ENCODE peak calls at places on chromosomes 2 and 18, in four cellular contexts. One of them, this sample, is unnamed.

GRCh38 chr18:76354348-76354747 is 140.7 kb downstream of the ZNF516 start:
- DNase-seq in PC-3: peak
- DNase-seq in GM23338: no peak
- DNase-seq in hepatocyte: no peak
- DNase-seq in this sample: no peak

GRCh38 chr2:58727977-58728656 is 487.0 kb upstream of the FANCL start:
- DNase-seq in PC-3: peak
- DNase-seq in GM23338: no peak
- DNase-seq in hepatocyte: no peak
- DNase-seq in this sample: no peak

GRCh38 chr2:68126561-68126960 is 31.1 kb upstream of the PNO1 start:
- DNase-seq in PC-3: no peak
- DNase-seq in GM23338: no peak
- DNase-seq in hepatocyte: no peak
- DNase-seq in this sample: no peak

GRCh38 chr2:134466141-134466540 is 212.3 kb downstream of the MGAT5 start:
- DNase-seq in PC-3: peak
- DNase-seq in GM23338: peak
- DNase-seq in hepatocyte: peak
- DNase-seq in this sample: peak

GRCh38 chr18:2891526-2892431 is 45.0 kb downstream of the EMILIN2 start:
- DNase-seq in PC-3: peak
- DNase-seq in GM23338: no peak
- DNase-seq in hepatocyte: no peak
- DNase-seq in this sample: no peak

GRCh38 chr18:2654828-2655152 is 736 bp upstream of the SMCHD1 start:
- DNase-seq in PC-3: no peak
- DNase-seq in GM23338: peak
- DNase-seq in hepatocyte: no peak
- DNase-seq in this sample: no peak

GRCh38 chr18:59041296-59041695 is 98.4 kb upstream of the SEC11C start:
- DNase-seq in PC-3: no peak
- DNase-seq in GM23338: no peak
- DNase-seq in hepatocyte: no peak
- DNase-seq in this sample: no peak

GRCh38 chr18:22020127-22020866 is 149.1 kb upstream of the GATA6 start:
- DNase-seq in PC-3: no peak
- DNase-seq in GM23338: no peak
- DNase-seq in hepatocyte: peak
- DNase-seq in this sample: no peak

GRCh38 chr2:223109341-223109740 is 57.4 kb downstream of the KCNE4 start:
- DNase-seq in PC-3: no peak
- DNase-seq in GM23338: no peak
- DNase-seq in hepatocyte: no peak
- DNase-seq in this sample: no peak

GRCh38 chr2:26683583-26683982 is 8.9 kb upstream of the KCNK3 start:
- DNase-seq in PC-3: no peak
- DNase-seq in GM23338: no peak
- DNase-seq in hepatocyte: no peak
- DNase-seq in this sample: no peak

GRCh38 chr2:36800381-36800780 is 103.9 kb downstream of the VIT start:
- DNase-seq in PC-3: no peak
- DNase-seq in GM23338: no peak
- DNase-seq in hepatocyte: no peak
- DNase-seq in this sample: no peak

GRCh38 chr2:56680971-56681631 is 497.3 kb downstream of the CCDC85A start:
- DNase-seq in PC-3: peak
- DNase-seq in GM23338: no peak
- DNase-seq in hepatocyte: no peak
- DNase-seq in this sample: no peak

GRCh38 chr2:158432117-158432516 is 24.4 kb downstream of the CCDC148 start:
- DNase-seq in PC-3: no peak
- DNase-seq in GM23338: no peak
- DNase-seq in hepatocyte: no peak
- DNase-seq in this sample: no peak

GRCh38 chr18:59063300-59063895 is 76.3 kb upstream of the SEC11C start:
- DNase-seq in PC-3: no peak
- DNase-seq in GM23338: no peak
- DNase-seq in hepatocyte: no peak
- DNase-seq in this sample: no peak

GRCh38 chr18:32468147-32468845 is 2.4 kb downstream of the GAREM1 start:
- DNase-seq in PC-3: no peak
- DNase-seq in GM23338: no peak
- DNase-seq in hepatocyte: no peak
- DNase-seq in this sample: no peak

GRCh38 chr2:174184915-174185314 is 63.4 kb downstream of the OLA1 start:
- DNase-seq in PC-3: no peak
- DNase-seq in GM23338: no peak
- DNase-seq in hepatocyte: no peak
- DNase-seq in this sample: no peak

GRCh38 chr2:241067501-241068135 is 34.5 kb downstream of the MTERF4 start:
- DNase-seq in PC-3: no peak
- DNase-seq in GM23338: no peak
- DNase-seq in hepatocyte: no peak
- DNase-seq in this sample: no peak

GRCh38 chr2:62014102-62014501 is 108.6 kb downstream of the COMMD1 start:
- DNase-seq in PC-3: peak
- DNase-seq in GM23338: peak
- DNase-seq in hepatocyte: peak
- DNase-seq in this sample: peak

GRCh38 chr2:104378853-104379374 is 475.0 kb upstream of the POU3F3 start:
- DNase-seq in PC-3: no peak
- DNase-seq in GM23338: peak
- DNase-seq in hepatocyte: peak
- DNase-seq in this sample: peak

GRCh38 chr2:81282151-81282769 is 977.7 kb upstream of the LRRTM1 start:
- DNase-seq in PC-3: no peak
- DNase-seq in GM23338: no peak
- DNase-seq in hepatocyte: no peak
- DNase-seq in this sample: no peak

GRCh38 chr18:73563345-73563744 is 584.3 kb downstream of the FBXO15 start:
- DNase-seq in PC-3: peak
- DNase-seq in GM23338: no peak
- DNase-seq in hepatocyte: no peak
- DNase-seq in this sample: no peak

GRCh38 chr2:215141706-215142105 is 3.3 kb upstream of the ABCA12 start:
- DNase-seq in PC-3: no peak
- DNase-seq in GM23338: no peak
- DNase-seq in hepatocyte: no peak
- DNase-seq in this sample: no peak

GRCh38 chr18:3898866-3899613 is 449.1 kb downstream of the TGIF1 start:
- DNase-seq in PC-3: no peak
- DNase-seq in GM23338: no peak
- DNase-seq in hepatocyte: no peak
- DNase-seq in this sample: no peak

GRCh38 chr2:18721038-18721922 is 131.9 kb upstream of the NT5C1B start:
- DNase-seq in PC-3: no peak
- DNase-seq in GM23338: no peak
- DNase-seq in hepatocyte: no peak
- DNase-seq in this sample: no peak

GRCh38 chr2:233443511-233444183 is 89.4 kb downstream of the DGKD start:
- DNase-seq in PC-3: peak
- DNase-seq in GM23338: peak
- DNase-seq in hepatocyte: peak
- DNase-seq in this sample: peak

GRCh38 chr2:51410351-51410750 is 378.4 kb upstream of the NRXN1 start:
- DNase-seq in PC-3: no peak
- DNase-seq in GM23338: peak
- DNase-seq in hepatocyte: no peak
- DNase-seq in this sample: no peak

GRCh38 chr2:204869142-204869823 is 324.0 kb downstream of the PARD3B start:
- DNase-seq in PC-3: no peak
- DNase-seq in GM23338: no peak
- DNase-seq in hepatocyte: no peak
- DNase-seq in this sample: no peak

GRCh38 chr18:51028201-51028805 is 1.7 kb upstream of the SMAD4 start:
- DNase-seq in PC-3: peak
- DNase-seq in GM23338: no peak
- DNase-seq in hepatocyte: no peak
- DNase-seq in this sample: peak

DNA sequence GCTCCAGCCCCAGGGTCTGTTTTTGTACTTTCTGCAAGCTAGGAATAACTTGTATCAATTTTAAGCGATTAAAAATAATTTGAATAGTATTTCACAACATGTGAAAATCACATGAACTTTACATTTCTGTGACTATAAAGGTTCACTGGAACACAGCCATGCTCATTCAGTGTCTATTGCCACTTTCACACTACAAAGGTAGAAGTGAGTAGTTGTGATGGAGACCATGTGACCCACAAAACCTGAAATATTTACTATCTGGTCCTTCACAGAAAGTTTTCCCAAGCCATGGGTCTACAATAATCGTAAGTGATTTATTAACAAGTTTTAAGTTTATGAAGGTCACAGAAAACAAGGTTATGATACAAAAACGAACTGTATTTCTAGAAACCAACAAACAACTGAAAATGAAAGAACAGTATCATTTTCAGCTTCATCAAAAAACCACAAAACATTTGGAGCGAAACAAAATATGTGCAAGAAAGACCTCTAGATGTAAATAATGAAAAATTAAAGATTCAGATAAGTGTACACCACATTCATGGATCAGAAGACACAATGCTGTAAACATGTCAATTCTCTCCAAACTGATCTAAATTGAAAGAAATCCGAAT is 68.9 kb upstream of the DNER start:
- DNase-seq in PC-3: no peak
- DNase-seq in GM23338: no peak
- DNase-seq in hepatocyte: no peak
- DNase-seq in this sample: no peak
- H3K4me2 ChIP-seq in PC-3: no peak
- H3K4me2 ChIP-seq in GM23338: no peak
- H3K4me2 ChIP-seq in hepatocyte: no peak
- H3K4me2 ChIP-seq in this sample: no peak

DNA sequence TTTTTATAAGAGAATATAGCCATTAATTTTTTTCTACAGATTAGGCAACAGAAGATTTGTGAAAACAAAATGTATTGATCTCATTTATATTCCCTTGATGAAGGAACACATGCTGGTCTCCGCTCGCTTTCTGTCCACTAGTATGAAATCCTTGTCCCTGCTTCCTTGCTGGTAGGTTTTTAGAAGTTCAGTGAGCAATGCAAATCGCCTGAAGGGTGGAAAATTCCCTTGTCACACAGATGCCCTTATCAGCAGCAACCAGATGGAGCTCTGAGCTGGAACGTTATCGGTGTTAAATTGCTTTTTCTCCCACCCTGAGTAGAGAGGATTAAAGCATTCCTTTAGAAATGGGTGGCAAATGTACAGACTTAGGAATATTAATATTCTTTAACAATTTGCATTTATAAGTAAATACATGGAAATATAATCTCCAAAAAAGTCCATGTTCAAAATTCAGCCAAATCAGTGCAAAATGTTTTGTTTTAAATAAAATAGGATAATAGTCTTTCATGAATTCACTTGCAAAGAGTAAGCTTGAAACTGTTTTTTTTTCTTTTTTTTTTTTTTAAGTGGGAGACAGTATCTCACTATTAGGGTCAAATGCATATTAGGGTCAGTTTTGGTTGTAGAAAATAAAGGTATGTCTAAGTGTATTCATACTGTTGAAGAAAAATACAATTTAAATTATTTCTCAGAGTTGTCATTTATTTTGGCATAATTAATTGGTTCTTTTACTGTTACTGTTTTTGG is 164.0 kb upstream of the MYO3B start:
- DNase-seq in PC-3: no peak
- DNase-seq in GM23338: peak
- DNase-seq in hepatocyte: peak
- DNase-seq in this sample: no peak
- TF ChIP-seq EZH2phosphoT487 in PC-3: no peak
- TF ChIP-seq EZH2phosphoT487 in GM23338: no peak
- TF ChIP-seq EZH2phosphoT487 in hepatocyte: no peak
- TF ChIP-seq EZH2phosphoT487 in this sample: no peak

GRCh38 chr2:163701399-163702195 is 34.2 kb downstream of the FIGN start:
- DNase-seq in PC-3: no peak
- DNase-seq in GM23338: peak
- DNase-seq in hepatocyte: no peak
- DNase-seq in this sample: no peak

GRCh38 chr2:163698857-163699256 is 37.0 kb downstream of the FIGN start:
- DNase-seq in PC-3: no peak
- DNase-seq in GM23338: peak
- DNase-seq in hepatocyte: no peak
- DNase-seq in this sample: no peak

GRCh38 chr2:163693484-163693883 is 42.3 kb downstream of the FIGN start:
- DNase-seq in PC-3: no peak
- DNase-seq in GM23338: no peak
- DNase-seq in hepatocyte: no peak
- DNase-seq in this sample: no peak

GRCh38 chr2:163697429-163697828 is 38.4 kb downstream of the FIGN start:
- DNase-seq in PC-3: no peak
- DNase-seq in GM23338: no peak
- DNase-seq in hepatocyte: no peak
- DNase-seq in this sample: no peak

GRCh38 chr2:163697846-163698637 is 37.8 kb downstream of the FIGN start:
- DNase-seq in PC-3: no peak
- DNase-seq in GM23338: peak
- DNase-seq in hepatocyte: no peak
- DNase-seq in this sample: no peak
- H3K4me2 ChIP-seq in PC-3: no peak
- H3K4me2 ChIP-seq in GM23338: peak
- H3K4me2 ChIP-seq in hepatocyte: no peak
- H3K4me2 ChIP-seq in this sample: no peak

GRCh38 chr2:117945296-117945695 is 68.6 kb downstream of the CCDC93 start:
- DNase-seq in PC-3: peak
- DNase-seq in GM23338: no peak
- DNase-seq in hepatocyte: no peak
- DNase-seq in this sample: no peak
- TF ChIP-seq EZH2phosphoT487 in PC-3: no peak
- TF ChIP-seq EZH2phosphoT487 in GM23338: no peak
- TF ChIP-seq EZH2phosphoT487 in hepatocyte: no peak
- TF ChIP-seq EZH2phosphoT487 in this sample: no peak

DNA sequence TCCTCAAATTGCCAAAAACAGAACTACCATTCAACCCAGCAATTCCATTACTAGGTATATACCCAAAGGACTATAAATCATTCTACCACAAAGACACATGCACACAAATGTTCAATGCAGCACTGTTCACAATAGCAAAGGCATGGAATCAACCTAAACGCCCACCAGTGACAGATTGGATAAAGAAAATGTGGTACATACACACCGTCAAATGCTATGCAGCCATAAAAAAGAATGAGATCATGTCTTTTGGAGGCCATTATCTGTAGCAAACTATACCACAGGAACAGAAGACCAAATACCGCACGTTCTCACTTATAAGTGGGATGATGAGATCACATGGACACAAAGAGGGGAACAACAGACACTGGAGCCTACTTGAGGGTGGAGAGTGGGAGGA is 136.8 kb downstream of the COL6A3 start:
- DNase-seq in PC-3: no peak
- DNase-seq in GM23338: no peak
- DNase-seq in hepatocyte: no peak
- DNase-seq in this sample: no peak
- H3K4me2 ChIP-seq in PC-3: no peak
- H3K4me2 ChIP-seq in GM23338: no peak
- H3K4me2 ChIP-seq in hepatocyte: no peak
- H3K4me2 ChIP-seq in this sample: no peak

GRCh38 chr18:79471048-79471447 is 75.3 kb downstream of the NFATC1 start:
- DNase-seq in PC-3: no peak
- DNase-seq in GM23338: no peak
- DNase-seq in hepatocyte: no peak
- DNase-seq in this sample: no peak
- TF ChIP-seq EZH2phosphoT487 in PC-3: no peak
- TF ChIP-seq EZH2phosphoT487 in GM23338: no peak
- TF ChIP-seq EZH2phosphoT487 in hepatocyte: no peak
- TF ChIP-seq EZH2phosphoT487 in this sample: no peak

GRCh38 chr18:24446953-24447537 is 13.4 kb upstream of the HRH4 start:
- DNase-seq in PC-3: peak
- DNase-seq in GM23338: peak
- DNase-seq in hepatocyte: peak
- DNase-seq in this sample: peak
- H3K4me2 ChIP-seq in PC-3: no peak
- H3K4me2 ChIP-seq in GM23338: no peak
- H3K4me2 ChIP-seq in hepatocyte: no peak
- H3K4me2 ChIP-seq in this sample: no peak

This sample was measured in OCI-LY7.